ENCODE peak calls at places on chromosomes 16 and 17, in four cellular contexts. P is RKO, R is lower lobe of right lung, Y is body of pancreas. V is an unnamed sample.

GRCh38 chr16:75385507-75386152 is 47.7 kb downstream of the CFDP1 start:
- DNase-seq in P (peak), R (no peak), Y (no peak), V (no peak)

GRCh38 chr16:30753596-30753995 is 5.4 kb downstream of the PHKG2 start:
- DNase-seq in P (no peak), R (no peak), Y (no peak), V (peak)

GRCh38 chr16:80924372-80924978 is 82.2 kb downstream of the CMC2 start:
- DNase-seq in P (no peak), R (no peak), Y (peak), V (no peak)

GRCh38 chr16:1244881-1245280 is 4.4 kb downstream of the TPSAB1 start:
- DNase-seq in P (no peak), R (peak), Y (no peak), V (no peak)

GRCh38 chr17:74547736-74548135 is 1.8 kb upstream of the CD300C start:
- DNase-seq in P (peak), R (peak), Y (no peak), V (no peak)

GRCh38 chr17:49512296-49513043 is 17.4 kb downstream of the NGFR start:
- DNase-seq in P (no peak), R (no peak), Y (no peak), V (peak)

GRCh38 chr17:2435181-2435741 is 34.4 kb upstream of the MNT start:
- DNase-seq in P (no peak), R (no peak), Y (peak), V (no peak)

GRCh38 chr17:40530531-40530987 is 29.1 kb upstream of the TNS4 start:
- DNase-seq in P (no peak), R (no peak), Y (no peak), V (no peak)

GRCh38 chr16:88356124-88356726 is 26.5 kb upstream of the ZNF469 start:
- DNase-seq in P (no peak), R (no peak), Y (no peak), V (peak)

GRCh38 chr16:57310801-57311200 is 26.3 kb upstream of the PLLP start:
- DNase-seq in P (no peak), R (no peak), Y (no peak), V (no peak)

GRCh38 chr17:48701864-48702532 is 20.3 kb downstream of the PRAC1 start:
- DNase-seq in P (no peak), R (no peak), Y (no peak), V (no peak)

GRCh38 chr16:71474864-71475263 is 12.8 kb upstream of the ZNF23 start:
- DNase-seq in P (peak), R (no peak), Y (no peak), V (no peak)

GRCh38 chr17:30210901-30211300 is 24.6 kb downstream of the SLC6A4 start:
- DNase-seq in P (no peak), R (no peak), Y (no peak), V (no peak)

GRCh38 chr17:71118039-71118438 is 948.7 kb downstream of the KCNJ2 start:
- DNase-seq in P (no peak), R (no peak), Y (peak), V (no peak)

GRCh38 chr16:35188288-35189155 is 1729.1 kb downstream of the TP53TG3F start:
- DNase-seq in P (no peak), R (peak), Y (peak), V (peak)

GRCh38 chr17:9115446-9116265 is 94.3 kb downstream of the NTN1 start:
- DNase-seq in P (no peak), R (no peak), Y (peak), V (peak)

GRCh38 chr16:67482260-67482924 is 955 bp downstream of the AGRP start:
- DNase-seq in P (no peak), R (no peak), Y (no peak), V (peak)

GRCh38 chr16:84541999-84542876 is 37.8 kb upstream of the MEAK7 start:
- DNase-seq in P (no peak), R (no peak), Y (no peak), V (no peak)

GRCh38 chr17:30559656-30560055 is 82.4 kb downstream of the GOSR1 start:
- DNase-seq in P (no peak), R (no peak), Y (no peak), V (no peak)

GRCh38 chr17:78539771-78540170 is 37.4 kb downstream of the DNAH17 start:
- DNase-seq in P (no peak), R (no peak), Y (no peak), V (no peak)

GRCh38 chr16:65717006-65717720 is 595.3 kb upstream of the CDH11 start:
- DNase-seq in P (no peak), R (no peak), Y (no peak), V (no peak)

GRCh38 chr17:18026408-18026776 is 12.6 kb downstream of the ATPAF2 start:
- DNase-seq in P (no peak), R (no peak), Y (peak), V (no peak)

GRCh38 chr16:67915831-67916723 is 15.6 kb downstream of the CTRL start:
- DNase-seq in P (no peak), R (no peak), Y (peak), V (peak)

GRCh38 chr16:51544850-51545467 is 393.9 kb upstream of the SALL1 start:
- DNase-seq in P (no peak), R (no peak), Y (no peak), V (no peak)

GRCh38 chr16:23107117-23107516 is 42.1 kb downstream of the USP31 start:
- DNase-seq in P (no peak), R (no peak), Y (no peak), V (no peak)

GRCh38 chr16:58582971-58583765 is 46.5 kb downstream of the CNOT1 start:
- DNase-seq in P (no peak), R (no peak), Y (no peak), V (no peak)

GRCh38 chr17:43611230-43611969 is 50.3 kb downstream of the MEOX1 start:
- DNase-seq in P (no peak), R (no peak), Y (no peak), V (no peak)

GRCh38 chr16:79997257-79997656 is 396.7 kb upstream of the MAF start:
- DNase-seq in P (no peak), R (no peak), Y (no peak), V (no peak)

GRCh38 chr17:67322039-67322787 is 44.2 kb downstream of the PSMD12 start:
- DNase-seq in P (no peak), R (no peak), Y (no peak), V (no peak)

GRCh38 chr16:55372792-55373488 is 48.9 kb downstream of the IRX6 start:
- DNase-seq in P (no peak), R (no peak), Y (no peak), V (no peak)

GRCh38 chr17:12041316-12041715 is 20.6 kb downstream of the MAP2K4 start:
- DNase-seq in P (peak), R (no peak), Y (no peak), V (no peak)

GRCh38 chr17:2414665-2415064 is 13.8 kb upstream of the MNT start:
- DNase-seq in P (no peak), R (no peak), Y (no peak), V (no peak)

V was measured in mucosa of descending colon.